ENCODE peak calls at places on chromosomes 1 and 21, in six cellular contexts. One of them, this sample, is unnamed.

GRCh38 chr1:28860332-28861073 is 48.5 kb downstream of the OPRD1 start:
- DNase-seq in psoas muscle: no peak
- DNase-seq in GM23248: peak
- DNase-seq in astrocyte of the spinal cord: no peak
- DNase-seq in CD8-positive, alpha-beta T cell: no peak
- DNase-seq in HFF-Myc: no peak
- DNase-seq in this sample: no peak

GRCh38 chr1:226663327-226663704 is 75.8 kb downstream of the ITPKB start:
- DNase-seq in psoas muscle: no peak
- DNase-seq in GM23248: no peak
- DNase-seq in astrocyte of the spinal cord: no peak
- DNase-seq in CD8-positive, alpha-beta T cell: no peak
- DNase-seq in HFF-Myc: no peak
- DNase-seq in this sample: no peak

GRCh38 chr1:230375795-230376194 is 50.3 kb downstream of the PGBD5 start:
- DNase-seq in psoas muscle: no peak
- DNase-seq in GM23248: no peak
- DNase-seq in astrocyte of the spinal cord: no peak
- DNase-seq in CD8-positive, alpha-beta T cell: no peak
- DNase-seq in HFF-Myc: no peak
- DNase-seq in this sample: no peak

GRCh38 chr21:14888202-14888601 is 176.6 kb downstream of the NRIP1 start:
- DNase-seq in psoas muscle: no peak
- DNase-seq in GM23248: no peak
- DNase-seq in astrocyte of the spinal cord: no peak
- DNase-seq in CD8-positive, alpha-beta T cell: no peak
- DNase-seq in HFF-Myc: no peak
- DNase-seq in this sample: no peak

GRCh38 chr1:98677288-98677687 is 15.8 kb downstream of the SNX7 start:
- DNase-seq in psoas muscle: no peak
- DNase-seq in GM23248: peak
- DNase-seq in astrocyte of the spinal cord: peak
- DNase-seq in CD8-positive, alpha-beta T cell: no peak
- DNase-seq in HFF-Myc: peak
- DNase-seq in this sample: no peak

GRCh38 chr1:31421404-31422040 is 8.5 kb downstream of the SERINC2 start:
- DNase-seq in psoas muscle: no peak
- DNase-seq in GM23248: peak
- DNase-seq in astrocyte of the spinal cord: peak
- DNase-seq in CD8-positive, alpha-beta T cell: no peak
- DNase-seq in HFF-Myc: no peak
- DNase-seq in this sample: no peak

GRCh38 chr1:27509127-27510080 is 19.4 kb upstream of the WASF2 start:
- DNase-seq in psoas muscle: peak
- DNase-seq in GM23248: no peak
- DNase-seq in astrocyte of the spinal cord: no peak
- DNase-seq in CD8-positive, alpha-beta T cell: no peak
- DNase-seq in HFF-Myc: no peak
- DNase-seq in this sample: no peak

GRCh38 chr1:30635386-30635975 is 87.9 kb downstream of the MATN1 start:
- DNase-seq in psoas muscle: no peak
- DNase-seq in GM23248: no peak
- DNase-seq in astrocyte of the spinal cord: no peak
- DNase-seq in CD8-positive, alpha-beta T cell: no peak
- DNase-seq in HFF-Myc: no peak
- DNase-seq in this sample: no peak

GRCh38 chr1:156599811-156600210 is 1.5 kb downstream of the GPATCH4 start:
- DNase-seq in psoas muscle: no peak
- DNase-seq in GM23248: peak
- DNase-seq in astrocyte of the spinal cord: no peak
- DNase-seq in CD8-positive, alpha-beta T cell: no peak
- DNase-seq in HFF-Myc: no peak
- DNase-seq in this sample: no peak

GRCh38 chr1:235253219-235253640 is 74.7 kb downstream of the ARID4B start:
- DNase-seq in psoas muscle: peak
- DNase-seq in GM23248: peak
- DNase-seq in astrocyte of the spinal cord: peak
- DNase-seq in CD8-positive, alpha-beta T cell: peak
- DNase-seq in HFF-Myc: peak
- DNase-seq in this sample: peak

GRCh38 chr1:43074244-43074643 is 97.8 kb downstream of the EBNA1BP2 start:
- DNase-seq in psoas muscle: no peak
- DNase-seq in GM23248: no peak
- DNase-seq in astrocyte of the spinal cord: no peak
- DNase-seq in CD8-positive, alpha-beta T cell: no peak
- DNase-seq in HFF-Myc: no peak
- DNase-seq in this sample: no peak

GRCh38 chr1:89499320-89499719 is 25.3 kb upstream of the LRRC8B start:
- DNase-seq in psoas muscle: no peak
- DNase-seq in GM23248: no peak
- DNase-seq in astrocyte of the spinal cord: peak
- DNase-seq in CD8-positive, alpha-beta T cell: no peak
- DNase-seq in HFF-Myc: no peak
- DNase-seq in this sample: no peak

GRCh38 chr1:21906173-21907078 is 30.7 kb downstream of the HSPG2 start:
- DNase-seq in psoas muscle: peak
- DNase-seq in GM23248: peak
- DNase-seq in astrocyte of the spinal cord: no peak
- DNase-seq in CD8-positive, alpha-beta T cell: no peak
- DNase-seq in HFF-Myc: no peak
- DNase-seq in this sample: no peak

GRCh38 chr21:38562182-38562581 is 63.9 kb upstream of the ERG start:
- DNase-seq in psoas muscle: no peak
- DNase-seq in GM23248: no peak
- DNase-seq in astrocyte of the spinal cord: no peak
- DNase-seq in CD8-positive, alpha-beta T cell: no peak
- DNase-seq in HFF-Myc: no peak
- DNase-seq in this sample: no peak

GRCh38 chr1:30877205-30877912 is 31.2 kb downstream of the SDC3 start:
- DNase-seq in psoas muscle: peak
- DNase-seq in GM23248: peak
- DNase-seq in astrocyte of the spinal cord: peak
- DNase-seq in CD8-positive, alpha-beta T cell: no peak
- DNase-seq in HFF-Myc: no peak
- DNase-seq in this sample: peak

GRCh38 chr1:167871331-167871730 is 42.6 kb downstream of the ADCY10 start:
- DNase-seq in psoas muscle: no peak
- DNase-seq in GM23248: peak
- DNase-seq in astrocyte of the spinal cord: peak
- DNase-seq in CD8-positive, alpha-beta T cell: no peak
- DNase-seq in HFF-Myc: no peak
- DNase-seq in this sample: no peak

GRCh38 chr1:9242338-9242969 is 7.9 kb downstream of the H6PD start:
- DNase-seq in psoas muscle: peak
- DNase-seq in GM23248: no peak
- DNase-seq in astrocyte of the spinal cord: no peak
- DNase-seq in CD8-positive, alpha-beta T cell: no peak
- DNase-seq in HFF-Myc: no peak
- DNase-seq in this sample: peak

GRCh38 chr1:161314201-161314981 is at the start of gene SDHC:
- DNase-seq in psoas muscle: peak
- DNase-seq in GM23248: peak
- DNase-seq in astrocyte of the spinal cord: peak
- DNase-seq in CD8-positive, alpha-beta T cell: peak
- DNase-seq in HFF-Myc: peak
- DNase-seq in this sample: peak

GRCh38 chr1:14735861-14736260 is 137.4 kb downstream of the KAZN start:
- DNase-seq in psoas muscle: no peak
- DNase-seq in GM23248: no peak
- DNase-seq in astrocyte of the spinal cord: no peak
- DNase-seq in CD8-positive, alpha-beta T cell: no peak
- DNase-seq in HFF-Myc: no peak
- DNase-seq in this sample: no peak

GRCh38 chr1:156624814-156625435 is 5.7 kb downstream of the HAPLN2 start:
- DNase-seq in psoas muscle: no peak
- DNase-seq in GM23248: no peak
- DNase-seq in astrocyte of the spinal cord: no peak
- DNase-seq in CD8-positive, alpha-beta T cell: no peak
- DNase-seq in HFF-Myc: no peak
- DNase-seq in this sample: no peak

GRCh38 chr1:26582836-26583460 is 53.4 kb downstream of the RPS6KA1 start:
- DNase-seq in psoas muscle: no peak
- DNase-seq in GM23248: peak
- DNase-seq in astrocyte of the spinal cord: peak
- DNase-seq in CD8-positive, alpha-beta T cell: peak
- DNase-seq in HFF-Myc: no peak
- DNase-seq in this sample: no peak

GRCh38 chr21:42120904-42121535 is 49.9 kb downstream of the UMODL1 start:
- DNase-seq in psoas muscle: peak
- DNase-seq in GM23248: no peak
- DNase-seq in astrocyte of the spinal cord: no peak
- DNase-seq in CD8-positive, alpha-beta T cell: no peak
- DNase-seq in HFF-Myc: no peak
- DNase-seq in this sample: no peak

GRCh38 chr1:38209986-38210385 is 163.4 kb upstream of the POU3F1 start:
- DNase-seq in psoas muscle: no peak
- DNase-seq in GM23248: no peak
- DNase-seq in astrocyte of the spinal cord: no peak
- DNase-seq in CD8-positive, alpha-beta T cell: no peak
- DNase-seq in HFF-Myc: no peak
- DNase-seq in this sample: no peak

GRCh38 chr1:169809370-169810095 is 14.8 kb upstream of the METTL18 start:
- DNase-seq in psoas muscle: no peak
- DNase-seq in GM23248: peak
- DNase-seq in astrocyte of the spinal cord: peak
- DNase-seq in CD8-positive, alpha-beta T cell: no peak
- DNase-seq in HFF-Myc: peak
- DNase-seq in this sample: no peak

GRCh38 chr1:155305881-155306391 is 2.7 kb upstream of the FDPS start:
- DNase-seq in psoas muscle: no peak
- DNase-seq in GM23248: peak
- DNase-seq in astrocyte of the spinal cord: no peak
- DNase-seq in CD8-positive, alpha-beta T cell: no peak
- DNase-seq in HFF-Myc: no peak
- DNase-seq in this sample: no peak

GRCh38 chr21:31888936-31889371 is 16.1 kb downstream of the HUNK start:
- DNase-seq in psoas muscle: no peak
- DNase-seq in GM23248: peak
- DNase-seq in astrocyte of the spinal cord: no peak
- DNase-seq in CD8-positive, alpha-beta T cell: no peak
- DNase-seq in HFF-Myc: no peak
- DNase-seq in this sample: no peak

GRCh38 chr1:7458946-7459345 is 312.1 kb upstream of the VAMP3 start:
- DNase-seq in psoas muscle: no peak
- DNase-seq in GM23248: peak
- DNase-seq in astrocyte of the spinal cord: no peak
- DNase-seq in CD8-positive, alpha-beta T cell: no peak
- DNase-seq in HFF-Myc: no peak
- DNase-seq in this sample: no peak

GRCh38 chr1:111602302-111602701 is 17.3 kb upstream of the RAP1A start:
- DNase-seq in psoas muscle: no peak
- DNase-seq in GM23248: no peak
- DNase-seq in astrocyte of the spinal cord: no peak
- DNase-seq in CD8-positive, alpha-beta T cell: no peak
- DNase-seq in HFF-Myc: no peak
- DNase-seq in this sample: no peak
- H3K4me3 ChIP-seq in psoas muscle: no peak
- H3K4me3 ChIP-seq in GM23248: no peak
- H3K4me3 ChIP-seq in astrocyte of the spinal cord: no peak
- H3K4me3 ChIP-seq in CD8-positive, alpha-beta T cell: no peak
- H3K4me3 ChIP-seq in HFF-Myc: no peak
- H3K4me3 ChIP-seq in this sample: no peak

GRCh38 chr1:163197022-163197421 is 5.7 kb downstream of the RGS5 start:
- DNase-seq in psoas muscle: no peak
- DNase-seq in GM23248: no peak
- DNase-seq in astrocyte of the spinal cord: no peak
- DNase-seq in CD8-positive, alpha-beta T cell: no peak
- DNase-seq in HFF-Myc: no peak
- DNase-seq in this sample: no peak
- H3K4me3 ChIP-seq in psoas muscle: peak
- H3K4me3 ChIP-seq in GM23248: no peak
- H3K4me3 ChIP-seq in astrocyte of the spinal cord: no peak
- H3K4me3 ChIP-seq in CD8-positive, alpha-beta T cell: no peak
- H3K4me3 ChIP-seq in HFF-Myc: no peak
- H3K4me3 ChIP-seq in this sample: no peak

GRCh38 chr1:2233468-2233867 is 5.3 kb downstream of the SKI start:
- DNase-seq in psoas muscle: no peak
- DNase-seq in GM23248: peak
- DNase-seq in astrocyte of the spinal cord: no peak
- DNase-seq in CD8-positive, alpha-beta T cell: no peak
- DNase-seq in HFF-Myc: no peak
- DNase-seq in this sample: no peak

GRCh38 chr1:2235300-2235998 is 7.3 kb downstream of the SKI start:
- DNase-seq in psoas muscle: no peak
- DNase-seq in GM23248: no peak
- DNase-seq in astrocyte of the spinal cord: no peak
- DNase-seq in CD8-positive, alpha-beta T cell: no peak
- DNase-seq in HFF-Myc: no peak
- DNase-seq in this sample: no peak

GRCh38 chr1:2232916-2233438 is 4.9 kb downstream of the SKI start:
- DNase-seq in psoas muscle: peak
- DNase-seq in GM23248: peak
- DNase-seq in astrocyte of the spinal cord: no peak
- DNase-seq in CD8-positive, alpha-beta T cell: no peak
- DNase-seq in HFF-Myc: no peak
- DNase-seq in this sample: no peak

GRCh38 chr1:2233997-2234761 is 6.1 kb downstream of the SKI start:
- DNase-seq in psoas muscle: peak
- DNase-seq in GM23248: peak
- DNase-seq in astrocyte of the spinal cord: peak
- DNase-seq in CD8-positive, alpha-beta T cell: peak
- DNase-seq in HFF-Myc: no peak
- DNase-seq in this sample: no peak

DNA sequence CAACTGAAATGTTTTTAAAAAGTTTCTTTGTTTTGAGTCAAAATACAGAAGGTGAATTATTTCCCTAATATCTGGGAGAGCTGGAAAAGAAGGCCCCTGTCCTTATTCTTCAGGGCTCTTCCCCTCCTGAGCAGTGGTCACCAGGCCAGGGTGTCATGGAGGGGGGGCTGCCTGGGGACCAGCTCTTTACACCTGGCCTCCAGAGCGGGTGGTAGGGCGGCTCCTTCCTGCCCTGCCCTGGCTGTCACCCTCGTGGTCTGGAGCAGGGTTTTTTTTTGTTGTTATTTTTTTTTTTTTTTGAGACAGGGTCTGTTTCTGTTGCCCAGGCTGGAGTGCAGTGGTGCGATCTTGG is 6.6 kb downstream of the SKI start:
- DNase-seq in psoas muscle: no peak
- DNase-seq in GM23248: no peak
- DNase-seq in astrocyte of the spinal cord: no peak
- DNase-seq in CD8-positive, alpha-beta T cell: no peak
- DNase-seq in HFF-Myc: no peak
- DNase-seq in this sample: peak
- H3K4me3 ChIP-seq in psoas muscle: peak
- H3K4me3 ChIP-seq in GM23248: peak
- H3K4me3 ChIP-seq in astrocyte of the spinal cord: peak
- H3K4me3 ChIP-seq in CD8-positive, alpha-beta T cell: peak
- H3K4me3 ChIP-seq in HFF-Myc: peak
- H3K4me3 ChIP-seq in this sample: no peak

DNA sequence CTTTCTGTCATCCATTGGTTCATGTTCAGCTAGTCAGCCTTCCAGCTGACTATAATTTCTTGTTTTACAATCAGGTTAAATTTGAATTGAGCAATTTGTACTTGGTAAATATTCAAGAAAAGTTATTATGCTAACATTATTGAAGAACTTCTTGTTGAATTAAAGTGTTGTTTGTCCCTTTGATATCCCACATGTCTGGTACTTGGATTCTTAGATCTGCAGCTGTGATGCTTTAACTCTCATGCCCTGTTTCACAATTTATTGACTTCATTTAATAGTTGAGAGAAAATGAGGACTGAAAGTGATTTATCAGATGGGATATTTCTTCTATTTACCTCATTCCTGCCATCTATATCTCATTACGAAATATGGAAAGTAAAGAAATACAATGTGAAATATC is 92.8 kb downstream of the FASLG start:
- DNase-seq in psoas muscle: no peak
- DNase-seq in GM23248: no peak
- DNase-seq in astrocyte of the spinal cord: no peak
- DNase-seq in CD8-positive, alpha-beta T cell: no peak
- DNase-seq in HFF-Myc: no peak
- DNase-seq in this sample: no peak
- H3K4me3 ChIP-seq in psoas muscle: no peak
- H3K4me3 ChIP-seq in GM23248: no peak
- H3K4me3 ChIP-seq in astrocyte of the spinal cord: no peak
- H3K4me3 ChIP-seq in CD8-positive, alpha-beta T cell: no peak
- H3K4me3 ChIP-seq in HFF-Myc: no peak
- H3K4me3 ChIP-seq in this sample: no peak

This sample was measured in dorsolateral prefrontal cortex.